ENCODE peak calls at places on chromosomes 4 and X, in four cellular contexts. One of them, this sample, is unnamed.

GRCh38 chr4:30619679-30620078 is 100.5 kb upstream of the PCDH7 start:
- DNase-seq in body of pancreas: no peak
- DNase-seq in activated gamma-delta T cell treated with Interleukin-2 at 50 U/mL for 16 hours: no peak
- DNase-seq in ELR: no peak
- DNase-seq in this sample: no peak

GRCh38 chr4:86269354-86269753 is 90.5 kb downstream of the MAPK10 start:
- DNase-seq in ELR: no peak
- DNase-seq in body of pancreas: no peak
- DNase-seq in activated gamma-delta T cell treated with Interleukin-2 at 50 U/mL for 16 hours: no peak
- DNase-seq in this sample: no peak

GRCh38 chr4:81786770-81787169 is 315.1 kb upstream of the RASGEF1B start:
- DNase-seq in body of pancreas: no peak
- DNase-seq in ELR: no peak
- DNase-seq in activated gamma-delta T cell treated with Interleukin-2 at 50 U/mL for 16 hours: no peak
- DNase-seq in this sample: no peak

GRCh38 chrX:44314259-44314734 is 29.2 kb downstream of the EFHC2 start:
- DNase-seq in ELR: peak; percentile 30
- DNase-seq in body of pancreas: no peak
- DNase-seq in activated gamma-delta T cell treated with Interleukin-2 at 50 U/mL for 16 hours: no peak
- DNase-seq in this sample: peak; percentile 3

GRCh38 chr4:57110635-57111546 is 706 bp upstream of the IGFBP7 start:
- DNase-seq in ELR: peak; percentile 65
- DNase-seq in activated gamma-delta T cell treated with Interleukin-2 at 50 U/mL for 16 hours: no peak
- DNase-seq in body of pancreas: peak; percentile 20
- DNase-seq in this sample: peak; percentile 80

GRCh38 chr4:15769202-15769601 is 8.9 kb upstream of the CD38 start:
- DNase-seq in body of pancreas: no peak
- DNase-seq in activated gamma-delta T cell treated with Interleukin-2 at 50 U/mL for 16 hours: no peak
- DNase-seq in ELR: no peak
- DNase-seq in this sample: no peak

GRCh38 chrX:154738013-154738738 is 12.7 kb downstream of the GAB3 start:
- DNase-seq in body of pancreas: no peak
- DNase-seq in ELR: peak; percentile 85
- DNase-seq in activated gamma-delta T cell treated with Interleukin-2 at 50 U/mL for 16 hours: peak; percentile 30
- DNase-seq in this sample: no peak

GRCh38 chr4:123396294-123397275 is at the start of gene SPRY1:
- DNase-seq in body of pancreas: peak; percentile 93
- DNase-seq in ELR: peak; percentile 87
- DNase-seq in activated gamma-delta T cell treated with Interleukin-2 at 50 U/mL for 16 hours: peak; percentile 57
- DNase-seq in this sample: peak; percentile 84

GRCh38 chrX:19332983-19333382 is 10.7 kb upstream of the PDHA1 start:
- DNase-seq in body of pancreas: no peak
- DNase-seq in activated gamma-delta T cell treated with Interleukin-2 at 50 U/mL for 16 hours: no peak
- DNase-seq in ELR: no peak
- DNase-seq in this sample: no peak

GRCh38 chr4:100311181-100311580 is 120.9 kb upstream of the DDIT4L start:
- DNase-seq in activated gamma-delta T cell treated with Interleukin-2 at 50 U/mL for 16 hours: no peak
- DNase-seq in body of pancreas: no peak
- DNase-seq in ELR: peak; percentile 29
- DNase-seq in this sample: no peak

GRCh38 chr4:74408639-74409038 is 36.3 kb upstream of the AREG start:
- DNase-seq in activated gamma-delta T cell treated with Interleukin-2 at 50 U/mL for 16 hours: no peak
- DNase-seq in ELR: peak; percentile 85
- DNase-seq in body of pancreas: no peak
- DNase-seq in this sample: no peak

This sample was measured in retina.